ENCODE peak calls at places on chromosomes 11 and 22, in five cellular contexts. U is tibial nerve, H is RWPE2, Y is aorta, M is heart right ventricle. J is an unnamed sample.

GRCh38 chr22:37492428-37493344 is 6.5 kb upstream of the MFNG start:
- DNase-seq in H (no peak), Y (no peak), M (no peak), U (no peak), J (no peak)

GRCh38 chr11:10858505-10859360 is 880 bp upstream of the ZBED5 start:
- DNase-seq in M (peak), H (peak), U (peak), Y (peak), J (peak)

GRCh38 chr11:18419040-18419439 is 6.9 kb downstream of the LDHC start:
- DNase-seq in U (no peak), H (no peak), Y (no peak), M (no peak), J (no peak)

GRCh38 chr22:43424201-43424600 is 12.4 kb downstream of the MPPED1 start:
- DNase-seq in H (peak), Y (no peak), U (no peak), M (no peak), J (no peak)

GRCh38 chr22:31987180-31987579 is 42.8 kb downstream of the YWHAH start:
- DNase-seq in U (no peak), Y (no peak), M (no peak), H (no peak), J (no peak)

GRCh38 chr11:47259178-47259977 is 1.6 kb downstream of the NR1H3 start:
- DNase-seq in H (no peak), Y (no peak), M (peak), U (no peak), J (peak)

GRCh38 chr11:47189100-47189834 is 3.0 kb upstream of the PACSIN3 start:
- DNase-seq in U (no peak), Y (no peak), H (peak), M (no peak), J (no peak)

GRCh38 chr11:100687630-100688395 is 725 bp downstream of the ARHGAP42 start:
- DNase-seq in U (peak), H (no peak), Y (peak), M (peak), J (peak)

GRCh38 chr11:75288846-75289760 is 48.5 kb downstream of the TPBGL start:
- DNase-seq in Y (no peak), H (no peak), U (no peak), M (no peak), J (no peak)

GRCh38 chr11:105923814-105924213 is 98.2 kb downstream of the MSANTD4 start:
- DNase-seq in H (no peak), Y (no peak), M (no peak), U (no peak), J (no peak)

GRCh38 chr11:61025819-61026120 is 54.3 kb downstream of the CD6 start:
- DNase-seq in H (no peak), Y (no peak), M (no peak), U (no peak), J (no peak)

GRCh38 chr11:12287374-12288211 is 89.8 kb upstream of the PARVA start:
- DNase-seq in M (peak), Y (peak), U (no peak), H (peak), J (no peak)

GRCh38 chr11:12785901-12786300 is 111.7 kb downstream of the TEAD1 start:
- DNase-seq in Y (no peak), H (no peak), M (no peak), U (no peak), J (no peak)

GRCh38 chr11:102914238-102915043 is 39.7 kb upstream of the MMP12 start:
- DNase-seq in U (no peak), Y (no peak), M (no peak), H (no peak), J (no peak)

GRCh38 chr11:30789270-30789669 is 203.1 kb upstream of the MPPED2 start:
- DNase-seq in U (no peak), Y (no peak), M (no peak), H (no peak), J (no peak)

GRCh38 chr11:107619926-107620325 is 29.0 kb downstream of the ELMOD1 start:
- DNase-seq in M (no peak), U (no peak), Y (no peak), H (no peak), J (no peak)

GRCh38 chr11:5235364-5236095 is 1.2 kb upstream of the HBD start:
- DNase-seq in H (no peak), Y (no peak), M (no peak), U (no peak), J (no peak)

GRCh38 chr11:65637794-65638317 is at the start of gene SIPA1:
- DNase-seq in U (peak), H (no peak), M (peak), Y (peak), J (peak)

GRCh38 chr11:6864436-6864835 is 1.6 kb downstream of the OR10A2 start:
- DNase-seq in H (no peak), M (no peak), U (no peak), Y (no peak), J (no peak)

GRCh38 chr22:30092686-30093085 is 12.4 kb downstream of the HORMAD2 start:
- DNase-seq in M (no peak), H (no peak), Y (no peak), U (no peak), J (no peak)

GRCh38 chr11:118640332-118641154 is 33.1 kb downstream of the PHLDB1 start:
- DNase-seq in M (no peak), H (no peak), U (no peak), Y (no peak), J (no peak)

DNA sequence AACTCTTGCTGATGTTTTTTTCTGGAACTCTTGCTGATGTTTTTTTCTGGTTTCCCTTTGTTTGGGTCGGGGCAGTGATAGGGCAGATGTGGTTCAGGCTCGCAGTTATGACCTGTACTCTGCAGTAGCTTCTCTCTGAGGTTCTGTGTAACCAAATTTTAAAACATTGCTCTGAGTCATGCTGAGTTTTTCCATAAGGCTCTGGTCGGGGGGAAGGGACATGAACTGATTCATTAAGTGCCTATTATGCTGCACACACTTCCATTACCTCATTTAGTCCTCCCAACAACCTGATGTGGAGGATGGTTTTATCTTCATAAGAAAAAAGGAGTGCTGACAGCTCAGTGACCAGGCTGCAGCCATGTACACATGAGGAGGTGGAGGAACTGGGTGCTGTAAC is 18.9 kb downstream of the TNRC6B start:
- DNase-seq in M (no peak), U (no peak), H (no peak), Y (no peak), J (no peak)
- H3K27ac ChIP-seq in M (no peak), U (peak), H (peak), Y (no peak), J (no peak)

DNA sequence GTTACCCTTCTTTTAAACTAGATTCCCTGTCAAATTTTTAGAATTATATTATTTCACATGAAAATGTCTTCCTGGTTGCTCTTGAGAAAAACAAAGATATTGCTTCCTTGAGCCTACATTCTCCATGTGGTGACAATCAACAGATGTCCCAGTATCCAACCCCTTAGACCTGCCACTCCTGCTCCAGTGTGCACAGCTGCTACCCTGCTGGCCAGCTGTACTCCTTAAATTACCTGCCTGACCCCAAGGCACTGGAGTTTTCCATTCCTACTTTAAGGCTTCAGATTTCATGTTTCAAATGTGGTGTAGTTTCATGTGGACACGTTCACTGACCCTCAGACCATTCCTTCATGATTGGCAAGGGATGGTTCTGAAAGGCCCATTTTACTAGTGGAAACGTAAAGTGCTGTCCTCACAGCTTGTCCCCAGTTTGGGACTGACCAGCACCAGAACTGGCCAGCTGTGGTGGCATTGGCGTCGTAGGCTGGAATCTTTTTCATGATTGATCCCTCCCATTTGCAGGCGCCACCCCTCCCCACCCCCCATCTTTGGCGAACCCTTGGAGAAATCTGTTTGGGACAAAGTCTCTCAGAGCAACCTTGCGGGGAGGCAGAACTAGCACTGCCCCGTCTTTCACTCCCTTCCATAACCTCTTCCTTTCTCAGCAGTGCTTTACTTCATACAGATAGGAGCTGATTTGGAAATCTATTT is 123.5 kb downstream of the DBX1 start:
- DNase-seq in H (no peak), Y (no peak), U (no peak), M (no peak), J (no peak)
- H3K27ac ChIP-seq in H (peak), Y (no peak), U (peak), M (no peak), J (no peak)

GRCh38 chr11:44940835-44941234 is 9.8 kb downstream of the TP53I11 start:
- DNase-seq in H (no peak), M (no peak), U (no peak), Y (no peak), J (no peak)
- H3K27ac ChIP-seq in H (no peak), M (peak), U (no peak), Y (no peak), J (no peak)

DNA sequence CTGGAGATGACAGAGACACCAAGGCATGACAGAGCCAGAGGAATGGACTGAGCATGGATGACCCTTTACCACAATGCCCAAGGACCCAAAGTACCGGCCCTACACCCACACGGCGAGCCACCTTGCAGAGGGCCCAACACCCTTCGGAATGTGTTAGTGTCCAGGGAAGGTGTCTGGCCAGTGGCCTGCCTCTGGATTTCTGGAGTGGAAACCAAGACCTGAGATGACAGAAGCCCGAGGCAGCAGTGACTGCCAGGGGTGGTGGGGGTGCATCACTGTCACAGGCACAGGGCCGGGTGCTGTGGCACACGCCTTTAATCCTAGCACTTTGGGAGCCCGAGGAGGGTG is 28.7 kb downstream of the PDGFB start:
- DNase-seq in M (no peak), U (no peak), Y (peak), H (peak), J (no peak)
- H3K27ac ChIP-seq in M (no peak), U (no peak), Y (no peak), H (peak), J (no peak)

GRCh38 chr11:665062-665706 is 28.1 kb downstream of the DRD4 start:
- DNase-seq in U (no peak), Y (no peak), M (no peak), H (no peak), J (no peak)
- H3K27ac ChIP-seq in U (no peak), Y (no peak), M (peak), H (no peak), J (no peak)

DNA sequence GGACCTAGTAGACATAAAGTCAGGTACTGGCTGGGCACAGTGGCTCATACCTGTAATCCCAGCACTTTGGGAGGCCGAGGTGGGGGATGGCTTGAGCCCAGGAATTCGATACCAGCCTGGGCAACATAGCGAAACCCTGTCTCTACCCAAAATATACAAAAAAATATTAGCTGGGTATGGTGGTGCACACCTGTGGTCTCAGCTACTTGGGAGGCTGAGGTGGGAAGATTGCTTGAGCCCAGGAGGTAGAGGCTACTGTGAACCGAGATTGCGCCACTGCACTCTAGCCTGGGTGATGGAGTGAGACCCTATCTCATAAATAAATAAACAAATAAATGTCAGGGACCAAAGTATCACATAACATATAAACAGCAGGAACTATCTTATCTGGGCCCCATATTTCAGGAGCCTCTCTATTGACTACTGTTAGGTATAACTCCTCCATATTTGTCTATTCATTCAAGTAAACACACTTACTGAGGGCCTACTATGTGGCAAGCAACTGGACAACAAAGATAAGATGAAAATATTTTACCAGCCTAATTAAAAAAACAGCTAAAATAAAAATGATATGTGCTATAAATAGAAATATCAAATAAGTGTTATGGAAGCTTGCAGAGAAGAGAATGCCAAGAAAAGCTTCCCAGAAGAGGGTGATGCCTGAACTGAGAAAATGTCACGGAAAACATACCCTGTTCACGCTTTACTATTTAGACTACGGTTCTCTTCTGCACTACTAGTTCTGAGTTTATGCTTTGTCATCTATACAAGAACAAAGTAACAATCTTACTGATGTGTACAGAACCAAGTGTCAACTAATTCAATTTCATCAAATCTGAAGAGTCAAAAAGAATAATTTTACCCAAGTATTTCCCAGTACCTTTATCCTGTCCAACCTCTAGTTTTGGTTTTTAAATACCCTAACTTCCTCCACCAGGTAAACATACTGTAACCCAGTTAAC is 1.9 kb downstream of the NUP98 start:
- DNase-seq in H (no peak), M (no peak), U (no peak), Y (no peak), J (no peak)
- H3K27ac ChIP-seq in H (no peak), M (peak), U (no peak), Y (no peak), J (no peak)

GRCh38 chr22:21003782-21004181 is 1.9 kb upstream of the THAP7 start:
- DNase-seq in U (no peak), H (no peak), Y (no peak), M (no peak), J (no peak)
- H3K27ac ChIP-seq in U (no peak), H (no peak), Y (no peak), M (no peak), J (no peak)

J was measured in substantia nigra.